ENCODE peak calls at places on chromosomes 13 and 19, in eight cellular contexts. One of them, this sample, is unnamed.

GRCh38 chr19:13262450-13262849 is 112.2 kb downstream of the IER2 start:
- DNase-seq in OCI-LY7: peak
- DNase-seq in Caco-2: no peak
- DNase-seq in epithelial cell of proximal tubule: no peak
- DNase-seq in A549: peak
- DNase-seq in ascending aorta: no peak
- DNase-seq in GM12878: no peak
- DNase-seq in AG04449: no peak
- DNase-seq in this sample: peak

GRCh38 chr13:19981685-19982238 is 23.2 kb downstream of the ZMYM2 start:
- DNase-seq in ascending aorta: no peak
- DNase-seq in A549: no peak
- DNase-seq in epithelial cell of proximal tubule: no peak
- DNase-seq in GM12878: no peak
- DNase-seq in Caco-2: no peak
- DNase-seq in OCI-LY7: no peak
- DNase-seq in AG04449: no peak
- DNase-seq in this sample: no peak

GRCh38 chr13:48896312-48896711 is 79.4 kb upstream of the FNDC3A start:
- DNase-seq in GM12878: no peak
- DNase-seq in epithelial cell of proximal tubule: no peak
- DNase-seq in Caco-2: no peak
- DNase-seq in A549: peak
- DNase-seq in OCI-LY7: no peak
- DNase-seq in AG04449: no peak
- DNase-seq in ascending aorta: no peak
- DNase-seq in this sample: no peak

GRCh38 chr19:34165295-34165738 is 7.0 kb upstream of the LSM14A start:
- DNase-seq in AG04449: no peak
- DNase-seq in ascending aorta: no peak
- DNase-seq in A549: no peak
- DNase-seq in epithelial cell of proximal tubule: no peak
- DNase-seq in GM12878: no peak
- DNase-seq in OCI-LY7: no peak
- DNase-seq in Caco-2: no peak
- DNase-seq in this sample: no peak

GRCh38 chr13:40665754-40666057 is 735 bp downstream of the FOXO1 start:
- DNase-seq in Caco-2: no peak
- DNase-seq in A549: no peak
- DNase-seq in epithelial cell of proximal tubule: no peak
- DNase-seq in ascending aorta: no peak
- DNase-seq in OCI-LY7: peak
- DNase-seq in AG04449: no peak
- DNase-seq in GM12878: no peak
- DNase-seq in this sample: no peak

GRCh38 chr13:41988244-41988643 is 27.3 kb upstream of the VWA8 start:
- DNase-seq in epithelial cell of proximal tubule: no peak
- DNase-seq in AG04449: no peak
- DNase-seq in OCI-LY7: no peak
- DNase-seq in Caco-2: no peak
- DNase-seq in A549: no peak
- DNase-seq in GM12878: no peak
- DNase-seq in ascending aorta: no peak
- DNase-seq in this sample: no peak

GRCh38 chr13:24267801-24268200 is 41.6 kb upstream of the C1QTNF9 start:
- DNase-seq in OCI-LY7: no peak
- DNase-seq in epithelial cell of proximal tubule: no peak
- DNase-seq in A549: no peak
- DNase-seq in AG04449: no peak
- DNase-seq in GM12878: no peak
- DNase-seq in ascending aorta: no peak
- DNase-seq in Caco-2: no peak
- DNase-seq in this sample: no peak

GRCh38 chr13:99140831-99141230 is 59.8 kb upstream of the UBAC2 start:
- DNase-seq in A549: no peak
- DNase-seq in Caco-2: no peak
- DNase-seq in OCI-LY7: no peak
- DNase-seq in ascending aorta: no peak
- DNase-seq in GM12878: no peak
- DNase-seq in epithelial cell of proximal tubule: no peak
- DNase-seq in AG04449: no peak
- DNase-seq in this sample: no peak

GRCh38 chr19:34662919-34663318 is 14.0 kb downstream of the SCGB2B2 start:
- DNase-seq in GM12878: no peak
- DNase-seq in Caco-2: no peak
- DNase-seq in A549: peak
- DNase-seq in epithelial cell of proximal tubule: no peak
- DNase-seq in OCI-LY7: peak
- DNase-seq in AG04449: no peak
- DNase-seq in ascending aorta: no peak
- DNase-seq in this sample: peak

GRCh38 chr13:112204376-112204775 is 137.4 kb downstream of the SOX1 start:
- DNase-seq in GM12878: no peak
- DNase-seq in ascending aorta: no peak
- DNase-seq in OCI-LY7: no peak
- DNase-seq in A549: no peak
- DNase-seq in Caco-2: no peak
- DNase-seq in epithelial cell of proximal tubule: no peak
- DNase-seq in AG04449: no peak
- DNase-seq in this sample: no peak

GRCh38 chr13:42363941-42364612 is 92.1 kb downstream of the AKAP11 start:
- DNase-seq in A549: peak
- DNase-seq in ascending aorta: no peak
- DNase-seq in AG04449: no peak
- DNase-seq in OCI-LY7: no peak
- DNase-seq in Caco-2: no peak
- DNase-seq in GM12878: no peak
- DNase-seq in epithelial cell of proximal tubule: no peak
- DNase-seq in this sample: no peak

GRCh38 chr19:29881386-29881785 is 60.7 kb upstream of the URI1 start:
- DNase-seq in AG04449: no peak
- DNase-seq in A549: no peak
- DNase-seq in OCI-LY7: no peak
- DNase-seq in ascending aorta: no peak
- DNase-seq in Caco-2: no peak
- DNase-seq in GM12878: no peak
- DNase-seq in epithelial cell of proximal tubule: no peak
- DNase-seq in this sample: no peak

GRCh38 chr13:61110804-61111203 is 304.8 kb downstream of the PCDH20 start:
- DNase-seq in epithelial cell of proximal tubule: peak
- DNase-seq in OCI-LY7: no peak
- DNase-seq in AG04449: no peak
- DNase-seq in A549: no peak
- DNase-seq in ascending aorta: no peak
- DNase-seq in Caco-2: no peak
- DNase-seq in GM12878: no peak
- DNase-seq in this sample: no peak

GRCh38 chr13:94305463-94305862 is 174.0 kb downstream of the DCT start:
- DNase-seq in A549: peak
- DNase-seq in Caco-2: no peak
- DNase-seq in epithelial cell of proximal tubule: no peak
- DNase-seq in GM12878: no peak
- DNase-seq in ascending aorta: no peak
- DNase-seq in AG04449: no peak
- DNase-seq in OCI-LY7: no peak
- DNase-seq in this sample: peak

GRCh38 chr13:31786011-31786410 is 46.7 kb downstream of the RXFP2 start:
- DNase-seq in ascending aorta: no peak
- DNase-seq in AG04449: no peak
- DNase-seq in Caco-2: no peak
- DNase-seq in GM12878: no peak
- DNase-seq in OCI-LY7: no peak
- DNase-seq in epithelial cell of proximal tubule: no peak
- DNase-seq in A549: no peak
- DNase-seq in this sample: no peak

DNA sequence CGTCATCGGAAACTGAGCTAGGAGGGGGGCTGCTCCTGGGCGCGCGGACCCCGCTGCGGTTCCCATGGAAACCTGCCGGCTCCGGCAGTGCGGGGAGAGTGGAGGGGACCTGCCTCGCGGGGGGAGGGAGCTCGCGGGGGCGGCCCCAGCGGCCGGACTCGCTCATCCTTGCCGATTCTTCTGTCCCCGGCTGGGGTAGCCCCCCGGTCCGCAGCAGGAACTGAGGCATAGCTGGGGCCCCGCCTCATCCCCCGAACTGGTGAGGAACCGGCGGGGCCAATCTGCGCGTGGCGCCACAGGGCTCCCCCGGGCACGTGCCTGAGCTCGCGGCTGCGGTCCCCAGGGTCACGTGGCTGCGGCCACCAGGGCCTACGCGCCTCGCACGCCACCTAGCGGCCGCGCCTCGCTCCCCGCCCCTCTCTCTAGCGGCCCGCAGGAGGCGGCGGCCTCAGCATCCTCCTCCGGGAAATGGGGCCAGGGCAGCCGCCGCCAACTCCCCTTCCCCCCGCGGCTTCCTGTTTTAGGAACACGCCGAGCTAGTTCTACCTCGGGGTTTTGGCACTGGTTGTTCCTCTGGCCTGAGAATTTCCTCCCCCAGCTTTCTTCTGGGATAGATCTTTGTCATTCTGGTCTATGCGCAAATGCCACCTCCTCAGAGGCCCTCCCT is 1.7 kb upstream of the ELAVL3 start:
- DNase-seq in A549: peak
- DNase-seq in GM12878: peak
- DNase-seq in epithelial cell of proximal tubule: no peak
- DNase-seq in AG04449: peak
- DNase-seq in Caco-2: peak
- DNase-seq in ascending aorta: peak
- DNase-seq in OCI-LY7: peak
- DNase-seq in this sample: no peak
- H3K4me3 ChIP-seq in A549: peak
- H3K4me3 ChIP-seq in GM12878: peak
- H3K4me3 ChIP-seq in epithelial cell of proximal tubule: peak
- H3K4me3 ChIP-seq in AG04449: peak
- H3K4me3 ChIP-seq in Caco-2: peak
- H3K4me3 ChIP-seq in ascending aorta: peak
- H3K4me3 ChIP-seq in OCI-LY7: peak
- H3K4me3 ChIP-seq in this sample: peak

GRCh38 chr19:42635233-42635539 is 40.5 kb upstream of the CEACAM8 start:
- DNase-seq in OCI-LY7: no peak
- DNase-seq in AG04449: no peak
- DNase-seq in epithelial cell of proximal tubule: no peak
- DNase-seq in A549: no peak
- DNase-seq in ascending aorta: no peak
- DNase-seq in GM12878: no peak
- DNase-seq in Caco-2: no peak
- DNase-seq in this sample: no peak

GRCh38 chr19:42629191-42629590 is 34.5 kb upstream of the CEACAM8 start:
- DNase-seq in A549: no peak
- DNase-seq in Caco-2: no peak
- DNase-seq in AG04449: no peak
- DNase-seq in ascending aorta: no peak
- DNase-seq in GM12878: no peak
- DNase-seq in OCI-LY7: no peak
- DNase-seq in epithelial cell of proximal tubule: no peak
- DNase-seq in this sample: no peak

DNA sequence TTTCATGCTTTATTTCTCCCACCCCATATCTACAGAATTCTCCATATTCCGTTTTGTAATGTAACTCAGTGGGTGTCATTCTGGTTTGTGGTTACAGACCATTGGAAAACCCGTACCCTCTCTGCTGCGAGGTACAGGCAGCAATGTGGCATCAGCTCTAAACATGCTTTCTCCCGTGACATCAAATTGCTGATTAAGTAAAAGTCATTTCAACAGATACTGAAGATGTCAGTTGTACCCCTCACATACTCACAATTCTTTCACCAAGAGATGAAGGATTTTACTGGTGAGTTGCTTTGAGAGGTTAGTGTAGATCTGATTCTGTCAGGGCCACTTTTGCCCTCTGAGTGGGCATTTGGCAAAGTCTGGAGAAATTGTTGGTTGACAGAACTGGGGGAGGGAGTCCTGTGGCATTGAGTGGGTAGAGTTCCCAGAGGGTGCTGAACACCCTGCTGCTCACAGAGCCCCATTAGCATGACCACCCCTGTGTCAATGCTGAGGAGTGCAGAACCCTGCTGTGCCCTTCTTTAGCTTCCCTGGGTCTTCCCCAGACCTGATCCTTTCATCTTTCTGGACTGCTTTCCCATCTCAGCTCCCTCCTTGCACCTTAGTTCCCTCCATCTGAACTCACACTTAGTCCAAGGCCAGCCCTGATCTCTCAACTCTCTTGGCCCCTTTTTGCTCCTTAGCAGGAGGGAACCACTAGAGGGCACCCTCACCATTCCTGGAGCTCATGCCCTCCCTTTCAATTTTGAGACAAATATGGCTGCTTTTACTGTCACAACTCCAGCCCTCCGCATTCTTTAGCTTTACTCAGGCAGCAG is 39.9 kb upstream of the CEACAM8 start:
- DNase-seq in epithelial cell of proximal tubule: no peak
- DNase-seq in GM12878: no peak
- DNase-seq in A549: peak
- DNase-seq in AG04449: no peak
- DNase-seq in OCI-LY7: peak
- DNase-seq in ascending aorta: no peak
- DNase-seq in Caco-2: peak
- DNase-seq in this sample: no peak
- TF ChIP-seq CTCF in epithelial cell of proximal tubule: peak
- TF ChIP-seq CTCF in GM12878: peak
- TF ChIP-seq CTCF in A549: peak
- TF ChIP-seq CTCF in AG04449: peak
- TF ChIP-seq CTCF in OCI-LY7: peak
- TF ChIP-seq CTCF in ascending aorta: no peak
- TF ChIP-seq CTCF in Caco-2: peak
- TF ChIP-seq CTCF in this sample: peak

GRCh38 chr19:50512112-50512998 is 1.4 kb downstream of the ASPDH start:
- DNase-seq in epithelial cell of proximal tubule: no peak
- DNase-seq in AG04449: no peak
- DNase-seq in Caco-2: no peak
- DNase-seq in ascending aorta: no peak
- DNase-seq in A549: no peak
- DNase-seq in OCI-LY7: no peak
- DNase-seq in GM12878: no peak
- DNase-seq in this sample: no peak
- H3K4me3 ChIP-seq in epithelial cell of proximal tubule: peak
- H3K4me3 ChIP-seq in AG04449: no peak
- H3K4me3 ChIP-seq in Caco-2: peak
- H3K4me3 ChIP-seq in ascending aorta: peak
- H3K4me3 ChIP-seq in A549: peak
- H3K4me3 ChIP-seq in OCI-LY7: peak
- H3K4me3 ChIP-seq in GM12878: peak
- H3K4me3 ChIP-seq in this sample: peak

GRCh38 chr19:52592301-52592700 is 22.2 kb downstream of the ZNF701 start:
- DNase-seq in ascending aorta: no peak
- DNase-seq in Caco-2: no peak
- DNase-seq in GM12878: no peak
- DNase-seq in OCI-LY7: no peak
- DNase-seq in AG04449: no peak
- DNase-seq in A549: no peak
- DNase-seq in epithelial cell of proximal tubule: no peak
- DNase-seq in this sample: no peak
- TF ChIP-seq CTCF in ascending aorta: no peak
- TF ChIP-seq CTCF in Caco-2: no peak
- TF ChIP-seq CTCF in GM12878: no peak
- TF ChIP-seq CTCF in OCI-LY7: peak
- TF ChIP-seq CTCF in AG04449: no peak
- TF ChIP-seq CTCF in A549: no peak
- TF ChIP-seq CTCF in epithelial cell of proximal tubule: no peak
- TF ChIP-seq CTCF in this sample: peak

GRCh38 chr19:6204866-6205723 is 69.6 kb downstream of the ACSBG2 start:
- DNase-seq in AG04449: no peak
- DNase-seq in epithelial cell of proximal tubule: no peak
- DNase-seq in A549: no peak
- DNase-seq in OCI-LY7: no peak
- DNase-seq in Caco-2: no peak
- DNase-seq in GM12878: no peak
- DNase-seq in ascending aorta: no peak
- DNase-seq in this sample: no peak
- H3K4me3 ChIP-seq in AG04449: no peak
- H3K4me3 ChIP-seq in epithelial cell of proximal tubule: no peak
- H3K4me3 ChIP-seq in A549: no peak
- H3K4me3 ChIP-seq in OCI-LY7: no peak
- H3K4me3 ChIP-seq in Caco-2: no peak
- H3K4me3 ChIP-seq in GM12878: no peak
- H3K4me3 ChIP-seq in ascending aorta: no peak
- H3K4me3 ChIP-seq in this sample: no peak